ENCODE peak calls at places on chromosomes 12 and 14, in seven cellular contexts. V is uterus, C is HCT116, K is retinal pigment epithelial cell, O is astrocyte, S is lung, R is psoas muscle. J is an unnamed sample.

GRCh38 chr12:55996715-55997534 is at the start of gene SUOX:
- DNase-seq in R (peak), K (peak), O (peak), V (peak), S (peak), C (peak), J (no peak)

GRCh38 chr14:89654998-89655397 is 238.0 kb upstream of the FOXN3 start:
- DNase-seq in S (no peak), R (no peak), O (peak), V (no peak), C (no peak), K (no peak), J (no peak)

GRCh38 chr12:45839917-45840316 is 110.4 kb downstream of the ARID2 start:
- DNase-seq in O (no peak), C (no peak), K (no peak), R (no peak), S (no peak), V (no peak), J (no peak)

GRCh38 chr12:131755305-131756113 is 44.6 kb downstream of the SFSWAP start:
- DNase-seq in O (no peak), S (no peak), R (no peak), V (no peak), K (no peak), C (peak), J (peak)

GRCh38 chr12:130137141-130138018 is 24.9 kb upstream of the FZD10 start:
- DNase-seq in K (no peak), S (no peak), V (no peak), O (no peak), C (no peak), R (peak), J (no peak)

GRCh38 chr14:51527073-51527472 is 124.6 kb upstream of the FRMD6 start:
- DNase-seq in V (no peak), K (no peak), C (no peak), S (no peak), O (peak), R (no peak), J (no peak)

GRCh38 chr12:45184145-45184958 is 31.5 kb upstream of the ANO6 start:
- DNase-seq in K (no peak), O (no peak), S (no peak), V (no peak), R (no peak), C (no peak), J (no peak)

GRCh38 chr12:67669217-67669924 is 20.8 kb downstream of the DYRK2 start:
- DNase-seq in S (no peak), R (no peak), O (no peak), V (no peak), K (no peak), C (no peak), J (no peak)

GRCh38 chr12:27192118-27192802 is 51.8 kb upstream of the STK38L start:
- DNase-seq in R (no peak), O (no peak), S (no peak), V (no peak), K (no peak), C (no peak), J (no peak)

GRCh38 chr12:11839093-11839641 is 189.7 kb downstream of the ETV6 start:
- DNase-seq in O (peak), V (no peak), S (no peak), C (no peak), R (no peak), K (no peak), J (no peak)

GRCh38 chr12:75944097-75944904 is 87.3 kb downstream of the PHLDA1 start:
- DNase-seq in C (peak), S (no peak), V (no peak), K (peak), O (peak), R (no peak), J (peak)

GRCh38 chr12:57323402-57323801 is 72.4 kb upstream of the STAC3 start:
- DNase-seq in R (no peak), C (no peak), K (no peak), S (no peak), V (no peak), O (no peak), J (no peak)

GRCh38 chr12:57320639-57321038 is 69.7 kb upstream of the STAC3 start:
- DNase-seq in V (no peak), C (no peak), S (no peak), K (no peak), R (no peak), O (no peak), J (no peak)

GRCh38 chr12:57315681-57316080 is 64.7 kb upstream of the STAC3 start:
- DNase-seq in R (no peak), C (no peak), O (no peak), V (no peak), K (no peak), S (no peak), J (no peak)

GRCh38 chr12:57325395-57325794 is 74.4 kb upstream of the STAC3 start:
- DNase-seq in V (no peak), S (no peak), O (no peak), R (no peak), C (no peak), K (no peak), J (no peak)

DNA sequence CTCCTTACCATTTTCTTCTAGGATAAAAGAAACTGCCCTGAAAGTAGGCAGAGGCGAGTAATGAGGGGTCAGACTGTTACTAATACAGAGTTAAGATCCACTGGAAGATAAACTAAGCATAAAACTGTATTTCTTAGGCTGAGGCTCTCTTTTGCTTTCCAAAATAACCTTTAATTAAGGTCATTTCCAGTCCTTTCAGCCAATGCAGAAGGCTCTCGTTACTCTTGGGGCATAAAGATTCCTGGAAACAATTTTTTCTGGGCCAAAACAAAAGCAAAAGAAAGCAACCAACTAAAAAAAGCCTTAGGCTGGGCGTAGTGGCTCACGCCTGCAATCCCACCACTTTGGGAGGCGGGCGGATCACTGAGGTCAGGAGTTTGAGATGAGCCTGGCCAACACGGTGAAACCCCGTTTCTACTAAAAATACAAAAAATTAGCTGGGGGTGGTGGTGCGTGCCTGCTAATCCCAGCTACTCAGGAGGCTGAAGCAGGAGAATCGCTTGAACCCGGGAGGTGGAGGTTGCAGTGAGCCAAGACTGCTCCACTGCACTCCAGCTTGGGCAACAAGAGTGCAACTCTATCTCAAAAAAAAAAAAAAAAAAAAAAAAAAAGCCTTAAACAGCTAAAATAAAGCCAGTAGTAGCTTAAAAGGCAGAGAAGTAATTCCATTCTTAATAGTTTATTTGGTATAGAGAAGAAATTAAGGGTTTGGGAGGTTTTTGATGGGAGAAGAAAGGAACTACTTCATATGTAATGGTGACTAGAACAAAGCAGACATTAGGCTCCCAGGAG is 68.9 kb upstream of the STAC3 start:
- DNase-seq in V (no peak), S (no peak), C (no peak), K (no peak), R (no peak), O (no peak), J (no peak)
- H3K4me3 ChIP-seq in V (no peak), S (no peak), C (no peak), K (no peak), R (no peak), O (no peak), J (no peak)

DNA sequence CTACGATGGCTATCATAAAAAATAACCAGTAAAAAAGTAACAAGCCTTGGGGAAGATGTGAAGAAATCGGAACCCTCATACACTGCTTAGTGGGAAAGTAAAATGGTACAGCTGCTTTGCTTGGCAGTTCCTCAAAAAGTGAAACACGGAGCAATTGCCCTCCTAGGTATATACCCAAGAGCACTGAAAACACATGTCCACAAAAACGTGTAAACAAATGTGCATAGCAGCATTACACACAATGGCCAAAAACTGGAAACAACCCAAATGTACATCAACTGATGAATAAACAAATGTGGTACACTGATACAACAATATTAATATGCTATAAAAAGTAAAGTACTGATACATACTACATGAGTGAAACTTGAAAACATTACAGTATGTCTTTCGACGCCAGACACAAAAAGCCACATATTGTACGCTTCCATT is 1.2 kb downstream of the SLC41A2 start:
- DNase-seq in C (no peak), R (no peak), S (no peak), V (no peak), K (no peak), O (no peak), J (no peak)
- H3K4me3 ChIP-seq in C (peak), R (no peak), S (no peak), V (no peak), K (peak), O (peak), J (peak)

DNA sequence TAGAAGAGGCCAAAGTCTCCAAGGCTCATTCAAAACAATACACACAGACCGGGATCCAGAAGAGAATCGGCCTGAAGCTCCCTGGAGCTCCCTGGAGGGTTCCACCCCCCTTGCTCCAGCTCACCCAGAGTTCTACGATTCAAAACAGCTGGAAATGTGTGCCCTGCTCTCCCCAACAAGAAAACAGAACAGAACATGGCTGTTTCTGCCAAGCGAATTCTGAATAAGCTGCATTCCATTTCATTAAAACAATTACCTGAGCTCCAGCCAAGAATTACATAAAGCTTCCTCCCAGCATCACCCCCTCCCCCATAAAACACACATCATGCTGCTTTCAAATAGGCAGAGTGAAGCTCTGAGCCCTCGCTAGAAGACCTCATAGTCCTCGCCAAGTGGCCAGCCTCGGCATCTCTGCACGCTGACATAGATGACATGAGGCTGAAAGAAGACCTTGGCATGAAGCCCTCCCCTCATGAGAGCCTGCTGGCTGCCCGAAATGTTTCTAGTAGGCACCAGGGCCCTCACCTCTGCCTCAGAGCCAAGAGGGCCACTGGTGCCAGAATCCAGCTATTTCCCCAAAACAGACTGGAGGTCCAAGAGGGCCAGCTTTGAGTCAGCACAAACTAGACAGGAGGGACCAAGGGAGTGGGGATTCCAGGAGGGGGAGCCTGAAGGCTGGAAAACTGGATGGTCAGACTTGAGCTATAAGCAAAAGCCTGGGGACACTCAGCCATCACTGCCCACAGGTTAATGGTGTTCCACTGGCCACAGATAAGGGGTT is 8.3 kb downstream of the PXN start:
- DNase-seq in V (peak), S (no peak), K (peak), R (peak), O (peak), C (no peak), J (no peak)
- H3K4me3 ChIP-seq in V (no peak), S (no peak), K (no peak), R (no peak), O (peak), C (no peak), J (no peak)

DNA sequence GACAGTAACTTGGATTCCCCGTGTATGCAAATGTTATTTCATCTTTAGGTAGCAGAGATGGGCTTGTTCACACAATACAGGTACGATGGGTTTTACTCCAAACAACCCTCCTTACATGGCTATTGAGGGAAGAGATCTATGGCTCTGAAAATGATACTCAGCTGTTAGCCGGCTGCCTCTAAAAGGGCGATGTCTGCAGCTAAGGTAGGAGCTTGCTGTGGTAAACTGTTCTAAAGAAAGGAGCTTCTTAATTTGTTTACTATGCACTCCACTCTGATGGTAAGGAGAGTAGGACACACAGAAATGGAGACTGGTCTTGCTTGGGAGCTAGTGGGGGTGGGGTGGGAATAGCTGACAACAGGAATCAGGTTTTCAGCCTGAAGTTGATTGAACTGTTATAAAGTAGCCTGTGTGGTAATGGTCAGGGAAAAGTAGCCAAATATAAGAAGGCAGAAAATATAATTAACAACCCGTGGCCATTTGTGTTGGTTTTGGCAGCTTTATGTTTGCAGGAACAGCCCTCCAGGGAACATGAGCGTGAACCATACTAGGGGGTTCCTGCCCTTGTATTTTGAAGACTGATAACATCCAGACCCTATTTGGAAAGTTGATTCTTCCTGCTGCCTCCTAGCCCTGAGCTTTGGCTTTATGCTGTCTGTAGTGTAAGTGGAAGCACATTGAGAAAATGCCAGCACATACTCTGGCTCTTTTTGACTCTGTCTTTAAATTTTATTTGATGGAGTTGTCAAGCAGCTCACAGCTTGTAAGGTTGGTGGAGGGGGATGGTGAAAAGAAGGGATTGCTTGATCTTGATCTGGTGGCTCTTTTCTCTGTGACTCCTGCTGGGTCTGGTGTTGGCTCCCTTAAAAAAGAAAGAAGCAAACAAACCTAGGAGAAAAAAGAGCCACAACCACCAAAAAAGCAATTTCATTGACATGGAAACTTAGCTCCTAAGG is 929.8 kb downstream of the DIO2 start:
- DNase-seq in C (no peak), K (no peak), S (no peak), R (no peak), V (no peak), O (no peak), J (no peak)
- H3K4me3 ChIP-seq in C (no peak), K (no peak), S (no peak), R (no peak), V (peak), O (peak), J (no peak)

GRCh38 chr14:96095058-96095457 is 55.9 kb downstream of the C14orf132 start:
- DNase-seq in V (no peak), K (no peak), O (no peak), C (no peak), S (no peak), R (no peak), J (no peak)
- H3K4me3 ChIP-seq in V (no peak), K (no peak), O (no peak), C (no peak), S (no peak), R (no peak), J (no peak)

DNA sequence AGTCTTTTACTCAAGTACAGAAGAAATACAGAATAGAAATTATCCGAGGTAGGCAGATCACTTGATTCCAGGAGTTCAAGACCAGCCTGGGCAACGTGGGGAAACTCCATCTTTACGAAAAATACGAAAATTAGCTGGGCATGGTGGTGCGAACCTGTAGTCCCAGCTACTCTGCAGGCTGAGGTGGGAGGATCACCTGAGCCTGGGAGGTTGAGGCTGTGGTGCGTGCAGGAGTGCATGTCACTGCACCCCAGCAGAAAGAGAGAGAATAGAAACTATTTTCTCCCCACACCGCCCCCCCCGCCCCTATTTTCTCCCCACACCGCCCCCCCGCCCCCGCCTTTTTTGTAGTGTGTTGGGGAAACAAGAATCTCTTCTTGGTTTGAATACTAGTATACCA is 2.2 kb downstream of the DNM1L start:
- DNase-seq in R (no peak), C (no peak), S (no peak), O (no peak), K (no peak), V (no peak), J (no peak)
- H3K4me3 ChIP-seq in R (no peak), C (no peak), S (no peak), O (no peak), K (no peak), V (no peak), J (peak)

GRCh38 chr12:53560912-53561589 is 53.8 kb upstream of the NPFF start:
- DNase-seq in C (no peak), V (no peak), O (no peak), K (no peak), R (no peak), S (no peak), J (no peak)

GRCh38 chr12:53560386-53560785 is 53.1 kb upstream of the NPFF start:
- DNase-seq in R (no peak), C (no peak), O (peak), V (no peak), S (no peak), K (no peak), J (no peak)

GRCh38 chr12:53563452-53563851 is 56.2 kb upstream of the NPFF start:
- DNase-seq in S (no peak), O (no peak), R (peak), K (no peak), V (no peak), C (no peak), J (no peak)

GRCh38 chr12:53564276-53564675 is 57.0 kb upstream of the NPFF start:
- DNase-seq in V (no peak), R (no peak), C (no peak), K (no peak), S (no peak), O (peak), J (no peak)

GRCh38 chr12:53561590-53561953 is 54.3 kb upstream of the NPFF start:
- DNase-seq in V (no peak), C (peak), K (peak), R (no peak), S (no peak), O (peak), J (no peak)
- H3K4me3 ChIP-seq in V (no peak), C (no peak), K (no peak), R (no peak), S (no peak), O (no peak), J (no peak)